ENCODE peak calls at places on chromosome 16, in seven cellular contexts. D is A549, K is ovary, N is transverse colon, V is sigmoid colon, A is stomach, I is suprapubic skin. Z is an unnamed sample.

GRCh38 chr16:66988197-66988788 is at the start of gene CES4A:
- DNase-seq in D (no peak), K (peak; percentile 58), N (no peak), V (peak; percentile 75), A (no peak), I (no peak), Z (no peak)

GRCh38 chr16:14497245-14498082 is 132.6 kb downstream of the PARN start:
- DNase-seq in D (no peak), K (no peak), N (no peak), V (no peak), A (no peak), I (no peak), Z (no peak)

GRCh38 chr16:57343131-57343731 is 15.4 kb upstream of the CCL22 start:
- DNase-seq in D (no peak), K (no peak), N (no peak), V (no peak), A (no peak), I (no peak), Z (no peak)

GRCh38 chr16:79437764-79438728 is 162.5 kb downstream of the MAF start:
- DNase-seq in D (no peak), K (peak; percentile 44), N (no peak), V (no peak), A (no peak), I (no peak), Z (peak; percentile 29)

GRCh38 chr16:3012828-3013420 is at the start of gene CLDN9:
- DNase-seq in D (no peak), K (no peak), N (peak; percentile 63), V (no peak), A (peak; percentile 61), I (no peak), Z (peak; percentile 76)

GRCh38 chr16:83403751-83404150 is 404.0 kb upstream of the HSBP1 start:
- DNase-seq in D (no peak), K (no peak), N (no peak), V (no peak), A (no peak), I (no peak), Z (no peak)

GRCh38 chr16:3945751-3946603 is 65.5 kb upstream of the CREBBP start:
- DNase-seq in D (peak; percentile 71), K (peak; percentile 57), N (peak; percentile 45), V (no peak), A (peak; percentile 60), I (peak; percentile 20), Z (no peak)

GRCh38 chr16:86771506-86772230 is 193.3 kb downstream of the FOXL1 start:
- DNase-seq in D (no peak), K (no peak), N (no peak), V (peak; percentile 25), A (no peak), I (peak; percentile 17), Z (no peak)

GRCh38 chr16:31529398-31530312 is 2.0 kb downstream of the AHSP start:
- DNase-seq in D (no peak), K (peak; percentile 46), N (no peak), V (no peak), A (no peak), I (no peak), Z (peak; percentile 86)

GRCh38 chr16:578870-579405 is 9.2 kb downstream of the PIGQ start:
- DNase-seq in D (peak; percentile 84), K (no peak), N (peak; percentile 79), V (peak; percentile 85), A (peak; percentile 85), I (no peak), Z (peak; percentile 93)

GRCh38 chr16:59039066-59039465 is 304.9 kb upstream of the GOT2 start:
- DNase-seq in D (no peak), K (no peak), N (no peak), V (no peak), A (no peak), I (no peak), Z (no peak)

GRCh38 chr16:77273815-77274214 is 74.6 kb downstream of the SYCE1L start:
- DNase-seq in D (no peak), K (no peak), N (no peak), V (no peak), A (no peak), I (no peak), Z (no peak)

GRCh38 chr16:80947708-80948615 is 58.7 kb downstream of the CMC2 start:
- DNase-seq in D (no peak), K (no peak), N (no peak), V (no peak), A (no peak), I (no peak), Z (no peak)

GRCh38 chr16:83338941-83339340 is 468.8 kb upstream of the HSBP1 start:
- DNase-seq in D (no peak), K (no peak), N (no peak), V (no peak), A (no peak), I (no peak), Z (no peak)

GRCh38 chr16:8924214-8924613 is 39.5 kb downstream of the USP7 start:
- DNase-seq in D (no peak), K (no peak), N (peak; percentile 76), V (no peak), A (peak; percentile 90), I (no peak), Z (peak; percentile 60)

GRCh38 chr16:81357711-81358270 is 43.0 kb downstream of the GAN start:
- DNase-seq in D (no peak), K (no peak), N (no peak), V (no peak), A (no peak), I (no peak), Z (no peak)

GRCh38 chr16:53668869-53669268 is 34.8 kb downstream of the RPGRIP1L start:
- DNase-seq in D (no peak), K (no peak), N (no peak), V (no peak), A (no peak), I (no peak), Z (no peak)

GRCh38 chr16:77585852-77586251 is 136.5 kb upstream of the NUDT7 start:
- DNase-seq in D (peak; percentile 57), K (no peak), N (no peak), V (no peak), A (no peak), I (no peak), Z (no peak)

GRCh38 chr16:66295761-66296546 is 70.5 kb upstream of the CDH5 start:
- DNase-seq in D (no peak), K (no peak), N (no peak), V (peak; percentile 25), A (peak; percentile 10), I (no peak), Z (no peak)

GRCh38 chr16:2037631-2038358 is 9.8 kb downstream of the NTHL1 start:
- DNase-seq in D (no peak), K (no peak), N (no peak), V (no peak), A (no peak), I (peak; percentile 67), Z (peak; percentile 81)

GRCh38 chr16:27579086-27579980 is 29.4 kb downstream of the KATNIP start:
- DNase-seq in D (no peak), K (no peak), N (no peak), V (peak; percentile 41), A (no peak), I (no peak), Z (no peak)

GRCh38 chr16:9151597-9151996 is 60.2 kb downstream of the HAPSTR1 start:
- DNase-seq in D (no peak), K (no peak), N (no peak), V (no peak), A (no peak), I (no peak), Z (no peak)

GRCh38 chr16:56732832-56733231 is 2.9 kb downstream of the NUP93 start:
- DNase-seq in D (no peak), K (no peak), N (no peak), V (no peak), A (no peak), I (no peak), Z (no peak)

GRCh38 chr16:49651980-49652379 is 203.9 kb downstream of the ZNF423 start:
- DNase-seq in D (no peak), K (peak; percentile 59), N (no peak), V (no peak), A (no peak), I (no peak), Z (no peak)
- H3K27ac ChIP-seq in D (no peak overlapping the region), K (peak overlapping the region; percentile 74), N (peak overlapping the region; percentile 30), V (peak overlapping the region; percentile 57), A (no peak overlapping the region), I (peak overlapping the region; percentile 59), Z (no peak overlapping the region)

DNA sequence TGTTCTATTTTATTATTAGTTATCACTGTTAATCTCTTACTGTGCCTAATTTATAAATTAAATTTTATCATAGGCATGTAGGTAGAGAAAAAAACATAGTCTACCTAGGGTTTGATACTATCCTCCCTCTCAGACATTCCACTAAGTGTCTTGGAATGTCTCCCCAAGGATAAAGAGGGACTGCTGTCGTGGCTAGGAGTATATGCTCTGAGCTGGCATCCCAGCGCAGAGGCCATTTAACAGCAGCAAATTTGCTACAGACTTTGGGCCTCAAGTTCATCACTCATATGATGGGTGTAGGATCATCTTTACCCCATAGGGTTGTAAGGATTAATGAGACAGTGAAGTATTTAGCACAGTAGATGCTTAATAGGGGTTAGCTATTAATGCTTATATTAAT is 56.7 kb downstream of the ZFHX3 start:
- DNase-seq in D (no peak), K (no peak), N (no peak), V (no peak), A (no peak), I (no peak), Z (no peak)
- TF ChIP-seq EP300 in D (no peak), K (no peak), N (no peak), V (no peak), A (no peak), I (no peak), Z (no peak)

DNA sequence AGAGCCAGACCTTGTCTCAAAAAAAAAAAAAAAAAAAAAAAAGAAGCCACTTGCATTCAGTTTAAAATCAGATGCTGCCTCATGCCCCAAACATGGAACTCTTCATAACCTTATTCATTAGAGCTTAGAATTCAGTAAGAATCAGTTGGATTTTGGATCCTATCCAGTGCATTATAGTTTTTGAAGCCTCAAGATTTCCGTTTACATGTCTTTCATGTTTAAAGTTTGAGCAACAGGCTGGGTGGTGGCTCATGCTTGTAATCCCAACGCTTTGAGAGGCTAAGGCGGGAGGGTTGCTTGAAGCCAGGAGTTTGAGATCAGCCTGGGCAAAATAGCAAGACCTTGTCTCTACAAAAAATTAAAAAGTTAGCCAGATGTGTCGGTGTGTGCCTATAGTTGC is 54.9 kb downstream of the SNTB2 start:
- DNase-seq in D (no peak), K (no peak), N (no peak), V (no peak), A (no peak), I (no peak), Z (no peak)
- H3K27ac ChIP-seq in D (no peak overlapping the region), K (no peak overlapping the region), N (no peak overlapping the region), V (no peak overlapping the region), A (no peak overlapping the region), I (no peak overlapping the region), Z (no peak overlapping the region)

DNA sequence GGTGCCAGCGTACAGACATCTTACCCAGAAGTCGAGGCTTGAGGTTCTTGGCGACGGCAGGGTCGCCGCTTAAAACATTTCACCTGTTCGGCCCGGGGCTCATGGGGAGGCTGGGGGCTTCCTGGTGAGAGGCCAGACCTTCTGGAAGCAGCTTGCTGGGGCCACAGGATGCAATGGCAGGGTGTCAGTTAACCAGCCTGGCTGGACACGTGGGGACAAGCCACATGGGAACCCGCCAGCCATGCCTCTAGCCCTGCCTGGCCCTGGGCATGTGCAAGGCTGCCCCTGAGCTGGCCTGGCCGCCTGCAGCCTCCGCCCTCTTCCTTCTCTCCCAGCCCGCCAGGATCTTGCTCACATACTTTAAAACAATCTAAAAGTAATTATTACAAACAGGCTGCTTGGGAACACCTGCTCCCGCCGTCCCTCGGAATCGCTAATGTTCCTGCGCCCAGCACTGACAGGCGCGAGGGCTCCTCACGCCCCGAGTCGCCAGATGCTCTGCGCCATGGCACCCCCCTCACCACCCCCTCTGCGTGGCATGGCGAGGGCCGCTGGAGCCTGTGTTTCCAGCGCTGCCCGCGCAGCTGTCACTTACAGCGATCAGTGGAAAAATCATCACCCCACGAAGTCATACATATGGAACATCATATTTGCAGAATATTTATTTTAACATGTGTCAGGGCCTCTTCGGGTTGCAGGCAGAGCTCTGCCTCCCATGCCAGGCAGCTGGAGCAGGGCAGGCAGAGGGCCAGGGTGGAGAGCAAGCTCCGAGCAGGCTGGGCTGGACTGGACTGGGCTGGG is 188.7 kb upstream of the GSE1 start:
- DNase-seq in D (no peak), K (peak; percentile 9), N (no peak), V (peak; percentile 58), A (peak; percentile 63), I (peak; percentile 62), Z (no peak)
- TF ChIP-seq EP300 in D (no peak), K (no peak), N (no peak), V (no peak), A (no peak), I (no peak), Z (no peak)